ENCODE peak calls at places on chromosomes 6 and 20, in four cellular contexts. N is HCT116, J is fibroblast of mammary gland, I is aorta. P is an unnamed sample.

GRCh38 chr6:24524801-24525200 is 30.0 kb downstream of the ALDH5A1 start:
- DNase-seq in N (peak), I (no peak), J (peak), P (peak)

GRCh38 chr6:170043881-170044790 is 246.7 kb downstream of the DLL1 start:
- DNase-seq in N (no peak), I (peak), J (no peak), P (no peak)

GRCh38 chr20:57711311-57711712 is 1.5 kb upstream of the PMEPA1 start:
- DNase-seq in N (no peak), J (no peak), I (no peak), P (no peak)

GRCh38 chr6:105363100-105363754 is 39.7 kb downstream of the PREP start:
- DNase-seq in I (no peak), N (no peak), J (peak), P (peak)

GRCh38 chr6:88671624-88672023 is 291.8 kb downstream of the RNGTT start:
- DNase-seq in N (no peak), J (no peak), I (no peak), P (no peak)

GRCh38 chr20:64164123-64164836 is at the start of gene MYT1:
- DNase-seq in I (no peak), J (no peak), N (no peak), P (no peak)

GRCh38 chr6:68364276-68364785 is 270.8 kb upstream of the ADGRB3 start:
- DNase-seq in J (no peak), I (no peak), N (no peak), P (peak)

GRCh38 chr20:25353754-25354705 is 36.6 kb downstream of the ABHD12 start:
- DNase-seq in N (no peak), J (no peak), I (no peak), P (no peak)

GRCh38 chr6:41518118-41518517 is 28.1 kb upstream of the FOXP4 start:
- DNase-seq in N (no peak), I (no peak), J (no peak), P (no peak)

GRCh38 chr6:142155091-142155490 is 8.0 kb downstream of the VTA1 start:
- DNase-seq in J (peak), I (no peak), N (no peak), P (no peak)

GRCh38 chr20:63775096-63775978 is 35.8 kb downstream of the SLC2A4RG start:
- DNase-seq in I (peak), N (no peak), J (peak), P (peak)

GRCh38 chr20:47774081-47774777 is 11.1 kb downstream of the SULF2 start:
- DNase-seq in N (no peak), I (no peak), J (no peak), P (no peak)

GRCh38 chr20:3755269-3755668 is 12.3 kb downstream of the ADISSP start:
- DNase-seq in J (no peak), I (no peak), N (no peak), P (no peak)

GRCh38 chr20:33927703-33928102 is 66.0 kb upstream of the RALY start:
- DNase-seq in N (no peak), I (no peak), J (no peak), P (no peak)

GRCh38 chr6:42369568-42369967 is 82.2 kb downstream of the TRERF1 start:
- DNase-seq in I (no peak), J (no peak), N (no peak), P (no peak)

GRCh38 chr6:29705389-29706231 is 17.6 kb upstream of the HLA-F start:
- DNase-seq in J (peak), I (no peak), N (peak), P (peak)

GRCh38 chr6:9126845-9127560 is 691.7 kb upstream of the SLC35B3 start:
- DNase-seq in J (peak), N (peak), I (no peak), P (peak)

GRCh38 chr20:50267041-50267865 is 76.6 kb downstream of the CEBPB start:
- DNase-seq in I (no peak), N (peak), J (peak), P (peak)

GRCh38 chr6:73003302-73003701 is 222.0 kb downstream of the KHDC1L start:
- DNase-seq in I (no peak), J (no peak), N (no peak), P (no peak)

GRCh38 chr6:111184827-111185567 is 97.7 kb downstream of the SLC16A10 start:
- DNase-seq in N (no peak), I (no peak), J (no peak), P (no peak)

DNA sequence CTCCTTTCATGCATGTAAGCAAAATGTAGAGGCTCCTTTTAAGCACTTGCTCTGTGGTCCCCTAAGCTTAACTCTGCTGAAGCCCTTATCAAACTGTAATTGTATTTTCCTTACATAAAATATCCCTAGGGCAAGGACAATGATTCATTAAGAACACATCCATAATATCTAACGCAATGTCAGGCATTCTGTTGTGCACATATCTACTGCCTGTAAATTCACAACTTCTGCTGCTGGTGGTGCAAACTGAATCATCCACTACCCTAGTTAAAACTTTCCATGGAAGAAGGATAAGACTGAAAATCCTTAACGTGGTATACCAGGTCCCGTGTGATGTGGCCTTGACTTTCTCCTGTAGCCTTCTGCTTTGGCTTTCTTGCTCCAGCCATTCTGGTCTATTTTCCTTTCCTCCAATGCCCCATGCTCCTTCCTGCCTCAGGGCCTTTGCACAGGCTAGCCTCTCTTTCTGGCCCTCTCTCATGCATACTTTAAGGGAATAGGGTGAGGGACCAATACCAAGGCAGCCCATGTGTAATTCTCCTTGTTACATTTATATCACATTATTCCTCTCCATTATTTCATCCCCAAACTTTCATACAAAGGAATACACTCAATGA is 113.6 kb upstream of the ZFP64 start:
- DNase-seq in I (no peak), J (no peak), N (no peak), P (no peak)
- H3K4me3 ChIP-seq in I (no peak), J (no peak), N (no peak), P (no peak)

DNA sequence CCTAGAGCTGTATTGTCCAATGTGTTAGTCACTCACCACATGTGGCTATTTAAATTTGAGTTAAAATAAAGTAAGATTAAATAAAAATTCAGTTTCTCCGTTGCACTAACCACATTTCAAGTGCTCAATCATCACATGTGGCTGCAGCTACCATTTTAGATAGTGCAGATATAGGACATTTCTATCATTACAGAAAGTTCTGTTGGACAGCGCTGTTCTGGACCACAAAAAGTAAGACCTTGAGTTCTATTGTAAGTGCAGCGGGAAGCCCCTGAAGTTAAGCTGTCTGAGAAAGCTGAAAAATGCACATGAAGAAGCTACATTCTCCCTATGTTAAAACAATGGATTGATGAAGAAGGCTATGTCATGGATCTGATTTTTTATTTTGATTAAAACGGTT is 1.1 kb downstream of the ORC3 start:
- DNase-seq in N (no peak), I (no peak), J (peak), P (no peak)
- H3K4me3 ChIP-seq in N (peak), I (peak), J (peak), P (peak)

DNA sequence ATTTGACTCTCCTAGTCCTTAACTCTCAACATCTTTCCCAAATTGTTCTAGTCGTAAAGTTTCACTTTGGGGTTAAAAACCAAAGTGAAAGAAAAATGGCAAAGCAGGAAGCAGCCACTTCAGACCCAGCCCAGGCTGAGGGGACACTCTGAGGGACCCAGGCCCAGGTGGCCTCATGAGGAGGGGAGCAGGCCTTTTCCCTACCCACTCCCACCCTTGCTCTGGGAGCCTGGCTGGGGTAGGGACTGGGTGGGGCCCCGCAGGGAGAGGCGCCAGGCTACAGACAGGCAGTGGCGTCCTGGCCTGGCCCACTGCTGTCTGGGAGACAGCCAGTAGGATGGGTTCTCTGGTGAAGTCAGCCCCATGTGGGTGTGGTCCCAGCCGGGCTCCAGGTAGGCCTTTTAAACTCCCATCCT is 68.7 kb upstream of the MYL9 start:
- DNase-seq in N (peak), J (no peak), I (peak), P (no peak)
- H3K4me3 ChIP-seq in N (peak), J (no peak), I (no peak), P (no peak)

DNA sequence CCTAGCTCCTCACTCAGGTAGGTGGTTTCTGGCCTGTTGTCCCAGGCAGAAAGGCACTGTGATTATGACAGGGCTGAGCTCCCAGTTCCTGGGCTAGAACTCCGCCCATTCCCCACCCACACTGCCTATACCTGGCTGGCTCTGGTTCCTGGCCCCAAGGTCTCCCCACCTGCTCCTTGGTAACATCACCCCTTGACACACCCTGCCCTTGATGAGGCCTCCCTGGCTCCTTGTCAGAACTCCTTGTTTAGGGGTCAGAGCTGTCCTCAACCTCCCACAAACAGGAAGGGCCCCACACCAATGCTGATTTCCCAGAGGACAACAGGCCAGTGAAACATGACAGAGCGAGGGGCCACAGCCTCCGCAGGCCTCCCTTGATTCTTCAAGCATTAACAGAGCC is 15.5 kb upstream of the MYMX start:
- DNase-seq in J (no peak), I (peak), N (no peak), P (no peak)
- H3K4me3 ChIP-seq in J (no peak), I (no peak), N (no peak), P (no peak)

GRCh38 chr6:16391451-16391912 is 153.1 kb downstream of the GMPR start:
- DNase-seq in N (no peak), I (no peak), J (no peak), P (peak)

GRCh38 chr6:16392010-16392409 is 153.6 kb downstream of the GMPR start:
- DNase-seq in J (no peak), N (no peak), I (no peak), P (no peak)

GRCh38 chr6:16386056-16386455 is 147.7 kb downstream of the GMPR start:
- DNase-seq in N (no peak), J (no peak), I (no peak), P (no peak)

GRCh38 chr6:16389642-16390041 is 151.3 kb downstream of the GMPR start:
- DNase-seq in N (no peak), J (no peak), I (no peak), P (no peak)

GRCh38 chr6:16388488-16388887 is 150.1 kb downstream of the GMPR start:
- DNase-seq in J (no peak), N (no peak), I (no peak), P (peak)
- H3K4me3 ChIP-seq in J (no peak), N (no peak), I (no peak), P (no peak)

GRCh38 chr6:3904518-3904917 is 55.3 kb downstream of the FAM50B start:
- DNase-seq in I (no peak), J (no peak), N (no peak), P (no peak)

GRCh38 chr6:3908961-3909360 is 59.8 kb downstream of the FAM50B start:
- DNase-seq in I (no peak), J (no peak), N (no peak), P (no peak)

GRCh38 chr6:3905853-3906190 is 56.6 kb downstream of the FAM50B start:
- DNase-seq in J (no peak), I (no peak), N (no peak), P (peak)

GRCh38 chr6:3908223-3908622 is 59.0 kb downstream of the FAM50B start:
- DNase-seq in J (no peak), N (no peak), I (no peak), P (no peak)

DNA sequence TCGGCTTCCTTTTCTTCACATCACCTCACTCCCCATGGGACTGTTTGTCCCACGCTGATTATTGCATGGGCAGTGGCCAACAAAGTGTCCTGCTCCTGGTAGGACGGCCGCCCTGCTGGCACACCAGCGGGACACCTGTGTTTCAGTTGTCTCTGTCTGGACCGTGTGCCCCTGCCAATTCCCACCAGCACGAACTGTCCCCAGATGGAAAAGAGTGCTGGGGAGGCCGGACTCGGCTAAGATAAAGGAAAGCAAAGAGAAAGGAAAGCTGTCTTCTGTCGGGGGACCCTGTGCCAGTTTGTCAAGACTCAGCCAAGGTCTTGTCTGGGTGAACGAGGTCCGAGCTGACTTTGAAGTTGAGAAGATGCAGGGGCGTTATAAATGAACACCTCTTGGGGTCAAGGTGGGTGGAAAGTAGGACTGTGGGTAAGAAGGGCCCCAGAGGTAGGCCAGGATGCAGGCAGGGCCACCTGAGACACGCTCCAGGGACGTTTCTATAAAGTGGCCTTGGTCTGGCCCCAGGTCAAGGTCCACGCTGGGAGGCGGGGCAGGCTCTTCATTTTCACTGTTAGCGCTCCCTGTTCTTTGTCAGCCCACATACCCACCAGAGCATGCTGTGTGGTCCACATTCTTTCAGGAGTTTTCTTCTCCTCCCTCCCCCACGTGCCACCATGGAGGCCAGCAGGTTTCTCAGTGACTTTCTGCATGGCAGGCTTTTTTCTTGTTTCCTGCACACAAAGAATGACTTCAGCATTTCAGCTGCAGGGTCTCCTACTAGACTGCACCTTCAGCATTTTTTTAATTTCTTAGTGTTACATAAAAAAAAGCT is 57.2 kb downstream of the FAM50B start:
- DNase-seq in J (no peak), I (no peak), N (no peak), P (no peak)
- H3K4me3 ChIP-seq in J (no peak), I (no peak), N (no peak), P (no peak)

GRCh38 chr6:46453221-46453620 is 38.0 kb downstream of the RCAN2 start:
- DNase-seq in J (peak), I (no peak), N (no peak), P (peak)
- H3K4me3 ChIP-seq in J (no peak), I (no peak), N (no peak), P (no peak)

P was measured in choroid plexus epithelial cell.